ENCODE peak calls at places on chromosomes 4 and X, in six cellular contexts. One of them, this sample, is unnamed.

GRCh38 chr4:187618701-187619278 is 376.8 kb upstream of the ZFP42 start:
- DNase-seq in stimulated activated CD8-positive, alpha-beta memory T cell treated with anti-CD3 and anti-CD28 coated beads, Interleukin-4, amount 100 ng/mL, for 1 hour: no peak
- DNase-seq in amniotic epithelial cell: peak
- DNase-seq in heart left ventricle: no peak
- DNase-seq in pulmonary artery endothelial cell: no peak
- DNase-seq in iPS DF 19.7: no peak
- DNase-seq in this sample: no peak

GRCh38 chrX:11702420-11702819 is 36.7 kb upstream of the ARHGAP6 start:
- DNase-seq in heart left ventricle: no peak
- DNase-seq in stimulated activated CD8-positive, alpha-beta memory T cell treated with anti-CD3 and anti-CD28 coated beads, Interleukin-4, amount 100 ng/mL, for 1 hour: no peak
- DNase-seq in pulmonary artery endothelial cell: no peak
- DNase-seq in amniotic epithelial cell: no peak
- DNase-seq in iPS DF 19.7: no peak
- DNase-seq in this sample: no peak

GRCh38 chrX:45006002-45006800 is 133.2 kb downstream of the KDM6A start:
- DNase-seq in pulmonary artery endothelial cell: no peak
- DNase-seq in heart left ventricle: no peak
- DNase-seq in amniotic epithelial cell: peak
- DNase-seq in iPS DF 19.7: no peak
- DNase-seq in stimulated activated CD8-positive, alpha-beta memory T cell treated with anti-CD3 and anti-CD28 coated beads, Interleukin-4, amount 100 ng/mL, for 1 hour: no peak
- DNase-seq in this sample: no peak

GRCh38 chr4:14868426-14868825 is 133.9 kb upstream of the CPEB2 start:
- DNase-seq in pulmonary artery endothelial cell: no peak
- DNase-seq in iPS DF 19.7: no peak
- DNase-seq in amniotic epithelial cell: no peak
- DNase-seq in stimulated activated CD8-positive, alpha-beta memory T cell treated with anti-CD3 and anti-CD28 coated beads, Interleukin-4, amount 100 ng/mL, for 1 hour: no peak
- DNase-seq in heart left ventricle: no peak
- DNase-seq in this sample: no peak

GRCh38 chr4:121950680-121951569 is 935 bp downstream of the TRPC3 start:
- DNase-seq in heart left ventricle: no peak
- DNase-seq in amniotic epithelial cell: peak
- DNase-seq in pulmonary artery endothelial cell: no peak
- DNase-seq in iPS DF 19.7: no peak
- DNase-seq in stimulated activated CD8-positive, alpha-beta memory T cell treated with anti-CD3 and anti-CD28 coated beads, Interleukin-4, amount 100 ng/mL, for 1 hour: no peak
- DNase-seq in this sample: peak

GRCh38 chrX:105314468-105314867 is 94.0 kb upstream of the TEX13A start:
- DNase-seq in heart left ventricle: no peak
- DNase-seq in pulmonary artery endothelial cell: peak
- DNase-seq in iPS DF 19.7: no peak
- DNase-seq in amniotic epithelial cell: peak
- DNase-seq in stimulated activated CD8-positive, alpha-beta memory T cell treated with anti-CD3 and anti-CD28 coated beads, Interleukin-4, amount 100 ng/mL, for 1 hour: no peak
- DNase-seq in this sample: no peak

GRCh38 chrX:53094584-53094908 is 604 bp downstream of the KANTR start:
- DNase-seq in stimulated activated CD8-positive, alpha-beta memory T cell treated with anti-CD3 and anti-CD28 coated beads, Interleukin-4, amount 100 ng/mL, for 1 hour: no peak
- DNase-seq in pulmonary artery endothelial cell: no peak
- DNase-seq in iPS DF 19.7: no peak
- DNase-seq in heart left ventricle: no peak
- DNase-seq in amniotic epithelial cell: no peak
- DNase-seq in this sample: no peak

GRCh38 chr4:89356086-89356485 is 48.5 kb upstream of the GPRIN3 start:
- DNase-seq in iPS DF 19.7: no peak
- DNase-seq in amniotic epithelial cell: peak
- DNase-seq in heart left ventricle: no peak
- DNase-seq in pulmonary artery endothelial cell: no peak
- DNase-seq in stimulated activated CD8-positive, alpha-beta memory T cell treated with anti-CD3 and anti-CD28 coated beads, Interleukin-4, amount 100 ng/mL, for 1 hour: no peak
- DNase-seq in this sample: no peak

GRCh38 chr4:73341454-73341853 is 62.6 kb upstream of the ALB start:
- DNase-seq in pulmonary artery endothelial cell: no peak
- DNase-seq in heart left ventricle: no peak
- DNase-seq in stimulated activated CD8-positive, alpha-beta memory T cell treated with anti-CD3 and anti-CD28 coated beads, Interleukin-4, amount 100 ng/mL, for 1 hour: no peak
- DNase-seq in iPS DF 19.7: peak
- DNase-seq in amniotic epithelial cell: peak
- DNase-seq in this sample: no peak

GRCh38 chrX:111880735-111881134 is 4.8 kb downstream of the TRPC5OS start:
- DNase-seq in pulmonary artery endothelial cell: no peak
- DNase-seq in heart left ventricle: no peak
- DNase-seq in amniotic epithelial cell: no peak
- DNase-seq in stimulated activated CD8-positive, alpha-beta memory T cell treated with anti-CD3 and anti-CD28 coated beads, Interleukin-4, amount 100 ng/mL, for 1 hour: no peak
- DNase-seq in iPS DF 19.7: no peak
- DNase-seq in this sample: no peak

GRCh38 chr4:182916483-182917181 is 554 bp downstream of the DCTD start:
- DNase-seq in heart left ventricle: peak
- DNase-seq in pulmonary artery endothelial cell: no peak
- DNase-seq in iPS DF 19.7: no peak
- DNase-seq in stimulated activated CD8-positive, alpha-beta memory T cell treated with anti-CD3 and anti-CD28 coated beads, Interleukin-4, amount 100 ng/mL, for 1 hour: no peak
- DNase-seq in amniotic epithelial cell: peak
- DNase-seq in this sample: no peak

GRCh38 chr4:4779486-4779885 is 80.0 kb upstream of the MSX1 start:
- DNase-seq in iPS DF 19.7: no peak
- DNase-seq in pulmonary artery endothelial cell: no peak
- DNase-seq in stimulated activated CD8-positive, alpha-beta memory T cell treated with anti-CD3 and anti-CD28 coated beads, Interleukin-4, amount 100 ng/mL, for 1 hour: no peak
- DNase-seq in amniotic epithelial cell: no peak
- DNase-seq in heart left ventricle: no peak
- DNase-seq in this sample: no peak

GRCh38 chr4:55216871-55217635 is 91.7 kb upstream of the KDR start:
- DNase-seq in heart left ventricle: no peak
- DNase-seq in amniotic epithelial cell: peak
- DNase-seq in iPS DF 19.7: no peak
- DNase-seq in pulmonary artery endothelial cell: no peak
- DNase-seq in stimulated activated CD8-positive, alpha-beta memory T cell treated with anti-CD3 and anti-CD28 coated beads, Interleukin-4, amount 100 ng/mL, for 1 hour: no peak
- DNase-seq in this sample: no peak

GRCh38 chrX:110667706-110668105 is 127.9 kb downstream of the CHRDL1 start:
- DNase-seq in pulmonary artery endothelial cell: no peak
- DNase-seq in heart left ventricle: no peak
- DNase-seq in iPS DF 19.7: peak
- DNase-seq in stimulated activated CD8-positive, alpha-beta memory T cell treated with anti-CD3 and anti-CD28 coated beads, Interleukin-4, amount 100 ng/mL, for 1 hour: no peak
- DNase-seq in amniotic epithelial cell: no peak
- DNase-seq in this sample: no peak

GRCh38 chrX:40581333-40581910 is 652 bp downstream of the ATP6AP2 start:
- DNase-seq in amniotic epithelial cell: peak
- DNase-seq in iPS DF 19.7: no peak
- DNase-seq in stimulated activated CD8-positive, alpha-beta memory T cell treated with anti-CD3 and anti-CD28 coated beads, Interleukin-4, amount 100 ng/mL, for 1 hour: no peak
- DNase-seq in heart left ventricle: no peak
- DNase-seq in pulmonary artery endothelial cell: no peak
- DNase-seq in this sample: no peak

GRCh38 chr4:3484057-3484973 is 21.2 kb downstream of the DOK7 start:
- DNase-seq in iPS DF 19.7: no peak
- DNase-seq in stimulated activated CD8-positive, alpha-beta memory T cell treated with anti-CD3 and anti-CD28 coated beads, Interleukin-4, amount 100 ng/mL, for 1 hour: no peak
- DNase-seq in amniotic epithelial cell: no peak
- DNase-seq in heart left ventricle: peak
- DNase-seq in pulmonary artery endothelial cell: no peak
- DNase-seq in this sample: peak

GRCh38 chr4:95742872-95743271 is 97.0 kb upstream of the PDHA2 start:
- DNase-seq in amniotic epithelial cell: no peak
- DNase-seq in iPS DF 19.7: no peak
- DNase-seq in pulmonary artery endothelial cell: no peak
- DNase-seq in heart left ventricle: no peak
- DNase-seq in stimulated activated CD8-positive, alpha-beta memory T cell treated with anti-CD3 and anti-CD28 coated beads, Interleukin-4, amount 100 ng/mL, for 1 hour: no peak
- DNase-seq in this sample: no peak

GRCh38 chr4:59243038-59243437 is 1957.1 kb upstream of the ADGRL3 start:
- DNase-seq in stimulated activated CD8-positive, alpha-beta memory T cell treated with anti-CD3 and anti-CD28 coated beads, Interleukin-4, amount 100 ng/mL, for 1 hour: no peak
- DNase-seq in heart left ventricle: no peak
- DNase-seq in pulmonary artery endothelial cell: no peak
- DNase-seq in amniotic epithelial cell: no peak
- DNase-seq in iPS DF 19.7: no peak
- DNase-seq in this sample: no peak

GRCh38 chr4:62399242-62399641 is 1199.1 kb downstream of the ADGRL3 start:
- DNase-seq in iPS DF 19.7: no peak
- DNase-seq in amniotic epithelial cell: no peak
- DNase-seq in heart left ventricle: no peak
- DNase-seq in pulmonary artery endothelial cell: no peak
- DNase-seq in stimulated activated CD8-positive, alpha-beta memory T cell treated with anti-CD3 and anti-CD28 coated beads, Interleukin-4, amount 100 ng/mL, for 1 hour: no peak
- DNase-seq in this sample: no peak

GRCh38 chrX:16185725-16186136 is 18.4 kb downstream of the MAGEB17 start:
- DNase-seq in iPS DF 19.7: no peak
- DNase-seq in amniotic epithelial cell: peak
- DNase-seq in pulmonary artery endothelial cell: peak
- DNase-seq in stimulated activated CD8-positive, alpha-beta memory T cell treated with anti-CD3 and anti-CD28 coated beads, Interleukin-4, amount 100 ng/mL, for 1 hour: no peak
- DNase-seq in heart left ventricle: no peak
- DNase-seq in this sample: no peak

GRCh38 chr4:46404961-46405360 is 15.0 kb upstream of the GABRA2 start:
- DNase-seq in amniotic epithelial cell: peak
- DNase-seq in stimulated activated CD8-positive, alpha-beta memory T cell treated with anti-CD3 and anti-CD28 coated beads, Interleukin-4, amount 100 ng/mL, for 1 hour: no peak
- DNase-seq in heart left ventricle: no peak
- DNase-seq in pulmonary artery endothelial cell: no peak
- DNase-seq in iPS DF 19.7: no peak
- DNase-seq in this sample: no peak

GRCh38 chrX:53882331-53882730 is 161.9 kb downstream of the PHF8 start:
- DNase-seq in amniotic epithelial cell: peak
- DNase-seq in iPS DF 19.7: no peak
- DNase-seq in pulmonary artery endothelial cell: no peak
- DNase-seq in stimulated activated CD8-positive, alpha-beta memory T cell treated with anti-CD3 and anti-CD28 coated beads, Interleukin-4, amount 100 ng/mL, for 1 hour: no peak
- DNase-seq in heart left ventricle: no peak
- DNase-seq in this sample: no peak

GRCh38 chr4:38904090-38904666 is 36.6 kb downstream of the FAM114A1 start:
- DNase-seq in pulmonary artery endothelial cell: no peak
- DNase-seq in iPS DF 19.7: no peak
- DNase-seq in heart left ventricle: no peak
- DNase-seq in stimulated activated CD8-positive, alpha-beta memory T cell treated with anti-CD3 and anti-CD28 coated beads, Interleukin-4, amount 100 ng/mL, for 1 hour: no peak
- DNase-seq in amniotic epithelial cell: no peak
- DNase-seq in this sample: no peak

GRCh38 chr4:57148177-57148576 is 38.0 kb upstream of the IGFBP7 start:
- DNase-seq in pulmonary artery endothelial cell: no peak
- DNase-seq in amniotic epithelial cell: no peak
- DNase-seq in stimulated activated CD8-positive, alpha-beta memory T cell treated with anti-CD3 and anti-CD28 coated beads, Interleukin-4, amount 100 ng/mL, for 1 hour: no peak
- DNase-seq in heart left ventricle: no peak
- DNase-seq in iPS DF 19.7: no peak
- DNase-seq in this sample: no peak

GRCh38 chr4:30718889-30719252 is 1.3 kb upstream of the PCDH7 start:
- DNase-seq in stimulated activated CD8-positive, alpha-beta memory T cell treated with anti-CD3 and anti-CD28 coated beads, Interleukin-4, amount 100 ng/mL, for 1 hour: no peak
- DNase-seq in pulmonary artery endothelial cell: no peak
- DNase-seq in amniotic epithelial cell: peak
- DNase-seq in iPS DF 19.7: no peak
- DNase-seq in heart left ventricle: no peak
- DNase-seq in this sample: peak

GRCh38 chr4:1746265-1746691 is 25.0 kb downstream of the TACC3 start:
- DNase-seq in amniotic epithelial cell: peak
- DNase-seq in stimulated activated CD8-positive, alpha-beta memory T cell treated with anti-CD3 and anti-CD28 coated beads, Interleukin-4, amount 100 ng/mL, for 1 hour: peak
- DNase-seq in iPS DF 19.7: peak
- DNase-seq in pulmonary artery endothelial cell: peak
- DNase-seq in heart left ventricle: peak
- DNase-seq in this sample: peak

GRCh38 chr4:78032446-78032845 is 24.7 kb upstream of the FRAS1 start:
- DNase-seq in iPS DF 19.7: no peak
- DNase-seq in amniotic epithelial cell: no peak
- DNase-seq in pulmonary artery endothelial cell: no peak
- DNase-seq in stimulated activated CD8-positive, alpha-beta memory T cell treated with anti-CD3 and anti-CD28 coated beads, Interleukin-4, amount 100 ng/mL, for 1 hour: no peak
- DNase-seq in heart left ventricle: no peak
- DNase-seq in this sample: no peak

GRCh38 chrX:77415161-77415560 is 32.0 kb upstream of the FGF16 start:
- DNase-seq in pulmonary artery endothelial cell: no peak
- DNase-seq in heart left ventricle: no peak
- DNase-seq in stimulated activated CD8-positive, alpha-beta memory T cell treated with anti-CD3 and anti-CD28 coated beads, Interleukin-4, amount 100 ng/mL, for 1 hour: no peak
- DNase-seq in amniotic epithelial cell: no peak
- DNase-seq in iPS DF 19.7: no peak
- DNase-seq in this sample: no peak

GRCh38 chr4:74032064-74032463 is 6.4 kb downstream of the CXCL3 start:
- DNase-seq in pulmonary artery endothelial cell: peak
- DNase-seq in heart left ventricle: peak
- DNase-seq in stimulated activated CD8-positive, alpha-beta memory T cell treated with anti-CD3 and anti-CD28 coated beads, Interleukin-4, amount 100 ng/mL, for 1 hour: no peak
- DNase-seq in iPS DF 19.7: no peak
- DNase-seq in amniotic epithelial cell: no peak
- DNase-seq in this sample: no peak

GRCh38 chr4:26509681-26510333 is 19.5 kb upstream of the CCKAR start:
- DNase-seq in heart left ventricle: no peak
- DNase-seq in iPS DF 19.7: no peak
- DNase-seq in pulmonary artery endothelial cell: no peak
- DNase-seq in amniotic epithelial cell: peak
- DNase-seq in stimulated activated CD8-positive, alpha-beta memory T cell treated with anti-CD3 and anti-CD28 coated beads, Interleukin-4, amount 100 ng/mL, for 1 hour: no peak
- DNase-seq in this sample: peak

GRCh38 chrX:34658316-34658715 is 1.2 kb upstream of the TMEM47 start:
- DNase-seq in iPS DF 19.7: no peak
- DNase-seq in amniotic epithelial cell: no peak
- DNase-seq in heart left ventricle: no peak
- DNase-seq in stimulated activated CD8-positive, alpha-beta memory T cell treated with anti-CD3 and anti-CD28 coated beads, Interleukin-4, amount 100 ng/mL, for 1 hour: no peak
- DNase-seq in pulmonary artery endothelial cell: no peak
- DNase-seq in this sample: no peak

GRCh38 chr4:81436928-81437327 is 34.8 kb downstream of the RASGEF1B start:
- DNase-seq in amniotic epithelial cell: no peak
- DNase-seq in heart left ventricle: no peak
- DNase-seq in stimulated activated CD8-positive, alpha-beta memory T cell treated with anti-CD3 and anti-CD28 coated beads, Interleukin-4, amount 100 ng/mL, for 1 hour: no peak
- DNase-seq in iPS DF 19.7: no peak
- DNase-seq in pulmonary artery endothelial cell: no peak
- DNase-seq in this sample: no peak

GRCh38 chr4:41753942-41754341 is 5.4 kb upstream of the PHOX2B start:
- DNase-seq in iPS DF 19.7: no peak
- DNase-seq in heart left ventricle: no peak
- DNase-seq in pulmonary artery endothelial cell: no peak
- DNase-seq in amniotic epithelial cell: no peak
- DNase-seq in stimulated activated CD8-positive, alpha-beta memory T cell treated with anti-CD3 and anti-CD28 coated beads, Interleukin-4, amount 100 ng/mL, for 1 hour: no peak
- DNase-seq in this sample: no peak

GRCh38 chr4:106032851-106033286 is 137.6 kb downstream of the NPNT start:
- DNase-seq in iPS DF 19.7: no peak
- DNase-seq in pulmonary artery endothelial cell: no peak
- DNase-seq in stimulated activated CD8-positive, alpha-beta memory T cell treated with anti-CD3 and anti-CD28 coated beads, Interleukin-4, amount 100 ng/mL, for 1 hour: no peak
- DNase-seq in amniotic epithelial cell: peak
- DNase-seq in heart left ventricle: no peak
- DNase-seq in this sample: no peak

GRCh38 chrX:148811236-148811635 is 310.8 kb downstream of the AFF2 start:
- DNase-seq in pulmonary artery endothelial cell: no peak
- DNase-seq in heart left ventricle: no peak
- DNase-seq in amniotic epithelial cell: peak
- DNase-seq in iPS DF 19.7: no peak
- DNase-seq in stimulated activated CD8-positive, alpha-beta memory T cell treated with anti-CD3 and anti-CD28 coated beads, Interleukin-4, amount 100 ng/mL, for 1 hour: no peak
- DNase-seq in this sample: no peak

GRCh38 chr4:31613946-31614623 is 893.9 kb downstream of the PCDH7 start:
- DNase-seq in stimulated activated CD8-positive, alpha-beta memory T cell treated with anti-CD3 and anti-CD28 coated beads, Interleukin-4, amount 100 ng/mL, for 1 hour: no peak
- DNase-seq in heart left ventricle: no peak
- DNase-seq in iPS DF 19.7: peak
- DNase-seq in amniotic epithelial cell: peak
- DNase-seq in pulmonary artery endothelial cell: no peak
- DNase-seq in this sample: peak

GRCh38 chr4:114287079-114287696 is 307.7 kb upstream of the ARSJ start:
- DNase-seq in iPS DF 19.7: no peak
- DNase-seq in stimulated activated CD8-positive, alpha-beta memory T cell treated with anti-CD3 and anti-CD28 coated beads, Interleukin-4, amount 100 ng/mL, for 1 hour: no peak
- DNase-seq in pulmonary artery endothelial cell: no peak
- DNase-seq in amniotic epithelial cell: no peak
- DNase-seq in heart left ventricle: no peak
- DNase-seq in this sample: no peak

This sample was measured in upper lobe of left lung.